ENCODE peak calls at places on chromosomes 7 and 10, in seven cellular contexts. D, P, F, Q, I, T and X are unnamed samples.
A peak's percentile ranks its signal among the peaks of the same experiment; 100 is the strongest.

GRCh38 chr10:46523881-46524470 is 32.5 kb downstream of the GPRIN2 start:
- DNase-seq in I (peak; percentile 88), T (peak; percentile 54), P (peak; percentile 21), D (peak; percentile 47), F (peak; percentile 35), Q (no peak), X (peak; percentile 65)

GRCh38 chr7:121020652-121021051 is 32.1 kb downstream of the CPED1 start:
- DNase-seq in F (no peak), D (no peak), Q (no peak), T (no peak), I (no peak), P (no peak), X (no peak)

GRCh38 chr10:133230387-133231195 is 574 bp downstream of the UTF1 start:
- DNase-seq in Q (no peak), I (no peak), F (no peak), D (no peak), T (no peak), P (no peak), X (no peak)

GRCh38 chr10:59337254-59337653 is 25.1 kb downstream of the FAM13C start:
- DNase-seq in T (peak; percentile 67), P (peak; percentile 29), Q (no peak), F (no peak), I (peak; percentile 56), D (no peak), X (no peak)

GRCh38 chr7:47714669-47715607 is 133.0 kb upstream of the TNS3 start:
- DNase-seq in T (no peak), D (no peak), F (no peak), I (no peak), Q (peak; percentile 27), P (no peak), X (no peak)

GRCh38 chr7:117020605-117021002 is 67.3 kb downstream of the ST7 start:
- DNase-seq in Q (no peak), I (no peak), D (no peak), T (no peak), P (no peak), F (no peak), X (no peak)

GRCh38 chr7:80066646-80067045 is 68.0 kb upstream of the GNAI1 start:
- DNase-seq in Q (no peak), T (no peak), I (no peak), F (no peak), P (no peak), D (no peak), X (no peak)

GRCh38 chr7:122014697-122015096 is 129.4 kb downstream of the AASS start:
- DNase-seq in D (no peak), Q (no peak), T (no peak), F (no peak), P (no peak), I (no peak), X (no peak)

GRCh38 chr10:119680050-119680449 is 28.9 kb downstream of the BAG3 start:
- DNase-seq in Q (no peak), F (peak; percentile 33), D (no peak), I (no peak), T (no peak), P (no peak), X (peak; percentile 78)

GRCh38 chr7:136183981-136184380 is 206.8 kb upstream of the MTPN start:
- DNase-seq in I (no peak), D (no peak), F (no peak), Q (no peak), T (no peak), P (no peak), X (no peak)

GRCh38 chr7:33195264-33195663 is 65.9 kb downstream of the BBS9 start:
- DNase-seq in Q (no peak), D (no peak), F (no peak), I (no peak), P (no peak), T (no peak), X (peak; percentile 16)

GRCh38 chr10:124888262-124888661 is 53.7 kb upstream of the ZRANB1 start:
- DNase-seq in Q (no peak), P (no peak), F (no peak), T (no peak), D (no peak), I (no peak), X (no peak)

GRCh38 chr7:84665339-84665738 is 470.8 kb upstream of the SEMA3A start:
- DNase-seq in I (no peak), D (no peak), P (no peak), F (no peak), T (no peak), Q (no peak), X (no peak)

GRCh38 chr10:58477122-58477521 is 35.5 kb upstream of the BICC1 start:
- DNase-seq in Q (no peak), F (no peak), T (peak; percentile 18), P (peak; percentile 68), I (no peak), D (no peak), X (no peak)

GRCh38 chr10:30330512-30331168 is 18.4 kb downstream of the MTPAP start:
- DNase-seq in F (no peak), P (no peak), D (no peak), T (no peak), Q (no peak), I (no peak), X (no peak)

GRCh38 chr7:105307163-105307672 is 81.5 kb downstream of the SRPK2 start:
- DNase-seq in Q (no peak), T (no peak), P (no peak), F (no peak), I (no peak), D (no peak), X (no peak)

GRCh38 chr10:47261121-47261520 is 38.9 kb upstream of the GDF10 start:
- DNase-seq in F (no peak), Q (peak; percentile 82), I (no peak), P (no peak), T (no peak), D (no peak), X (no peak)

GRCh38 chr7:80417211-80417793 is 94.6 kb downstream of the GNAT3 start:
- DNase-seq in F (no peak), P (no peak), I (no peak), Q (no peak), T (no peak), D (no peak), X (no peak)

DNA sequence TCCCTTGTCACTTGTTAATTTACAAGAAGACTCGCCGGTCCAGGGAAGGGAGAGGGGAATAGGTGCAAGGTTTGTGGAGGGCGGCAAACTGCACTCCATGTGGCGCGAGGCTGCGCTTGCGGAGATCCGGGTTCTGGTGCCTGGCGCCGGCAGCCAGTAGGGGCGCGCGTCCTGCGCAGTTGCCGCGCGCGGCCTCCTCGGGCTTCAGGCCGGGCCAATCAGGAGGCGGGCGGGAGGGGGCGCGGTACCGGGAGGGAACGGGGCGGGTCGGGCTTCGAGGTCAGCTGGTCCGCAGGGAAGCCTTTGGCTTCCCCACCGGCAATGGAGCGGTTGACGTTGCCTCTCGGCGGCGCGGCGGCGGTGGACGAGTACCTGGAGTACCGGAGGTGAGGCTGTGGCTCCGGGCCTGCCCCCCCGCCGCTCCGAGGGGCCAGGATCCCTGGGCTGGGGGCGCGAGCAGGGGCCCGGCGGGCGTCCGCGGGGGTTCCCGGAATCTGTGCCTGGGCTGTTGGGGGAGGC is at the start of gene FAM221A:
- DNase-seq in T (peak; percentile 94), Q (peak; percentile 36), I (peak; percentile 88), D (peak; percentile 89), P (peak; percentile 92), F (no peak), X (peak; percentile 59)
- TF ChIP-seq POLR2A in T (peak; percentile 32), Q (peak; percentile 58), I (peak; percentile 45), D (no peak), P (peak; percentile 42), F (no peak), X (no peak)

GRCh38 chr10:35390843-35391152 is 54.5 kb downstream of the CCNY start:
- DNase-seq in P (no peak), D (no peak), Q (no peak), T (no peak), I (no peak), F (no peak), X (no peak)

GRCh38 chr10:35392482-35393230 is 56.3 kb downstream of the CCNY start:
- DNase-seq in P (no peak), F (no peak), D (no peak), Q (no peak), T (no peak), I (no peak), X (no peak)

GRCh38 chr10:35391954-35392262 is 55.6 kb downstream of the CCNY start:
- DNase-seq in Q (no peak), I (no peak), F (no peak), P (no peak), D (no peak), T (no peak), X (no peak)

GRCh38 chr10:35390441-35390840 is 54.1 kb downstream of the CCNY start:
- DNase-seq in P (no peak), D (no peak), F (no peak), T (no peak), Q (no peak), I (no peak), X (no peak)

DNA sequence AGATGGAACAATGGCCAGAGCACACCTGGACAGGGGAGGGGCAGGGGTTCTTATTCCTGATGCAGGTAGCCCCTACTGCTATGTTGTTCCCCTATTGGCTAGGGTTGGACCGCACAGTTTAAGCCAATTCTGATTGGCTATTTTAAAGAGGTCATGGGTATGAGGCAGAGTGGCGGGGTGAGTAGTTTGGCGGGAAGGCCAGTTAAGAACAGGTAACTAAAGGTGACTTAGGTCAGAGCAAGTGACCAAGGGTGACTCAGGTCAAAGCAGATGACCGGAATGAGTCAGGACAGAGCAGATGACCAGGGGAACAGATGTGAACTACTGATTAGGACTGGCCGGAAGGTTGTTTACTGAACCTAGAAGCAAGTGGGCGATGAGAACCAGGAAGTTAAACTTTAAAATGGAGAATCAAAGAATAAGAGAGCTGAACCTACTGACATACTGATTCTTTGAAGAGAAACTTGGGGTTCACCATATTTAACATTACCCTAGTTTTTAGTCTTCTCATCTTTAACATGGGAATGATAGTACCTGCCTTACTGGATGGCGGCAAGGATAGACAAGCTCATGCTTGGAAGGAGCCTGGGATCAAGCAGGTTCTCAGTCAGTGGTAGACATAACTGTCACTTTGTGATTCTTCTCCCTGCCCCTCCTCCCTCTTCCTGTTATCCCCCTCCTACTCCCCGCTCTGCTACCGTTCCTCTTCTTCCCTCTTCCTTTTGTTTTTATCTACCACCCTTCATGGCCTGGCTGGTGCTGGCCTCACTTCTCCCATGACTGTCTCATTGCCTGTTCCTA is 55.0 kb downstream of the CCNY start:
- DNase-seq in T (no peak), Q (no peak), I (no peak), F (no peak), P (no peak), D (no peak), X (no peak)
- TF ChIP-seq POLR2A in T (no peak), Q (no peak), I (no peak), F (no peak), P (no peak), D (no peak), X (no peak)

GRCh38 chr7:74606101-74606908 is 51.2 kb upstream of the GTF2I start:
- DNase-seq in P (peak; percentile 37), Q (no peak), I (peak; percentile 35), F (no peak), D (no peak), T (peak; percentile 23), X (peak; percentile 63)
- TF ChIP-seq POLR2A in P (no peak), Q (no peak), I (no peak), F (no peak), D (no peak), T (no peak), X (no peak)

GRCh38 chr10:32004161-32004591 is 52.0 kb downstream of the KIF5B start:
- DNase-seq in F (no peak), D (no peak), Q (no peak), T (peak; percentile 61), I (no peak), P (peak; percentile 40), X (no peak)

GRCh38 chr10:32005050-32005449 is 51.2 kb downstream of the KIF5B start:
- DNase-seq in D (no peak), P (no peak), Q (peak; percentile 16), I (no peak), T (peak; percentile 37), F (peak; percentile 43), X (peak; percentile 12)

GRCh38 chr10:32007026-32007425 is 49.2 kb downstream of the KIF5B start:
- DNase-seq in P (no peak), I (no peak), F (no peak), Q (no peak), D (no peak), T (no peak), X (no peak)
- TF ChIP-seq POLR2A in P (no peak), I (no peak), F (no peak), Q (no peak), D (no peak), T (no peak), X (no peak)